ENCODE peak calls at places on chromosomes 3 and 15, in ten cellular contexts. U is transverse colon, X is HL-60, E is GM12891, Y is stomach, S is GM23338, A is sigmoid colon, H is K562, P is endothelial cell of umbilical vein, L is upper lobe of left lung. Z is an unnamed sample.

GRCh38 chr15:66621491-66622467 is 56.0 kb upstream of the LCTL start:
- DNase-seq in A (no peak), X (no peak), P (no peak), L (no peak), H (peak), E (no peak), U (no peak), S (peak), Y (no peak), Z (no peak)

GRCh38 chr15:74306801-74307217 is 60.6 kb downstream of the CYP11A1 start:
- DNase-seq in Y (no peak), A (no peak), P (no peak), S (no peak), H (no peak), X (no peak), U (no peak), L (no peak), E (no peak), Z (no peak)

GRCh38 chr3:64533565-64534317 is 154.1 kb downstream of the ADAMTS9 start:
- DNase-seq in L (peak), U (peak), E (peak), H (peak), Y (peak), X (peak), A (peak), P (peak), S (peak), Z (peak)

GRCh38 chr3:136862611-136862951 is 573 bp downstream of the NCK1 start:
- DNase-seq in U (peak), L (peak), E (peak), S (peak), X (peak), Y (peak), H (peak), A (peak), P (peak), Z (peak)

GRCh38 chr3:183489455-183490210 is 61.2 kb upstream of the MCF2L2 start:
- DNase-seq in H (no peak), E (no peak), P (no peak), S (no peak), L (no peak), A (no peak), X (no peak), U (no peak), Y (no peak), Z (no peak)

GRCh38 chr3:11085078-11085840 is 69.0 kb upstream of the HRH1 start:
- DNase-seq in E (no peak), H (no peak), L (no peak), Y (no peak), X (no peak), S (no peak), P (no peak), A (no peak), U (no peak), Z (no peak)

GRCh38 chr3:134650431-134651346 is at the start of gene KY:
- DNase-seq in S (peak), X (peak), P (no peak), U (peak), L (peak), Y (peak), A (no peak), H (no peak), E (peak), Z (no peak)

GRCh38 chr3:47425383-47425778 is 44.6 kb downstream of the PTPN23 start:
- DNase-seq in Y (no peak), L (no peak), X (no peak), E (no peak), A (no peak), H (no peak), S (no peak), U (no peak), P (no peak), Z (no peak)

GRCh38 chr15:58171476-58172061 is 33.4 kb downstream of the AQP9 start:
- DNase-seq in H (no peak), S (no peak), U (no peak), L (no peak), P (no peak), A (no peak), E (no peak), Y (no peak), X (no peak), Z (no peak)

GRCh38 chr3:132404276-132404675 is 13.0 kb upstream of the DNAJC13 start:
- DNase-seq in S (no peak), U (no peak), P (peak), Y (no peak), H (no peak), A (no peak), L (no peak), X (no peak), E (no peak), Z (no peak)

GRCh38 chr3:157767602-157768001 is 264.4 kb upstream of the VEPH1 start:
- DNase-seq in X (no peak), P (no peak), H (no peak), L (no peak), U (no peak), S (no peak), A (no peak), Y (no peak), E (no peak), Z (no peak)

GRCh38 chr3:123458255-123458654 is 9.4 kb upstream of the ADCY5 start:
- DNase-seq in E (no peak), L (no peak), Y (no peak), A (no peak), X (no peak), S (no peak), H (no peak), U (no peak), P (no peak), Z (no peak)

GRCh38 chr15:68371851-68372250 is 60.1 kb downstream of the ITGA11 start:
- DNase-seq in X (no peak), L (no peak), A (peak), H (no peak), P (no peak), E (no peak), S (no peak), Y (no peak), U (no peak), Z (no peak)

GRCh38 chr15:98896002-98896721 is 111.4 kb downstream of the PGPEP1L start:
- DNase-seq in Y (no peak), A (no peak), U (no peak), E (no peak), P (peak), S (no peak), X (no peak), H (no peak), L (no peak), Z (no peak)

GRCh38 chr15:94844533-94845390 is 613.4 kb downstream of the MCTP2 start:
- DNase-seq in L (peak), X (no peak), P (peak), S (peak), E (no peak), Y (peak), U (peak), H (peak), A (peak), Z (no peak)

GRCh38 chr15:61079529-61079928 is 149.6 kb downstream of the RORA start:
- DNase-seq in H (no peak), Y (no peak), U (no peak), E (no peak), L (no peak), A (no peak), P (no peak), S (no peak), X (no peak), Z (no peak)

GRCh38 chr3:2468816-2469215 is 370.1 kb downstream of the CNTN4 start:
- DNase-seq in P (no peak), E (no peak), X (no peak), A (no peak), H (no peak), S (no peak), L (no peak), U (no peak), Y (no peak), Z (no peak)

GRCh38 chr3:17741621-17742091 is 775 bp downstream of the TBC1D5 start:
- DNase-seq in A (no peak), L (peak), X (peak), E (no peak), S (no peak), P (no peak), U (no peak), H (no peak), Y (no peak), Z (no peak)

GRCh38 chr3:47392933-47393332 is 12.1 kb downstream of the PTPN23 start:
- DNase-seq in Y (no peak), S (no peak), L (no peak), P (no peak), U (no peak), H (no peak), A (no peak), E (no peak), X (no peak), Z (no peak)

GRCh38 chr3:177787279-177788041 is 590.2 kb upstream of the TBL1XR1 start:
- DNase-seq in U (no peak), L (no peak), X (no peak), S (no peak), H (no peak), A (no peak), P (no peak), E (no peak), Y (no peak), Z (no peak)

GRCh38 chr3:178583963-178584575 is 47.8 kb downstream of the KCNMB2 start:
- DNase-seq in X (no peak), E (no peak), P (no peak), S (no peak), L (no peak), Y (no peak), A (no peak), H (no peak), U (no peak), Z (no peak)

GRCh38 chr15:46815765-46816164 is 901.5 kb upstream of the SEMA6D start:
- DNase-seq in X (no peak), P (no peak), E (no peak), U (peak), A (no peak), H (no peak), Y (peak), L (no peak), S (no peak), Z (no peak)

DNA sequence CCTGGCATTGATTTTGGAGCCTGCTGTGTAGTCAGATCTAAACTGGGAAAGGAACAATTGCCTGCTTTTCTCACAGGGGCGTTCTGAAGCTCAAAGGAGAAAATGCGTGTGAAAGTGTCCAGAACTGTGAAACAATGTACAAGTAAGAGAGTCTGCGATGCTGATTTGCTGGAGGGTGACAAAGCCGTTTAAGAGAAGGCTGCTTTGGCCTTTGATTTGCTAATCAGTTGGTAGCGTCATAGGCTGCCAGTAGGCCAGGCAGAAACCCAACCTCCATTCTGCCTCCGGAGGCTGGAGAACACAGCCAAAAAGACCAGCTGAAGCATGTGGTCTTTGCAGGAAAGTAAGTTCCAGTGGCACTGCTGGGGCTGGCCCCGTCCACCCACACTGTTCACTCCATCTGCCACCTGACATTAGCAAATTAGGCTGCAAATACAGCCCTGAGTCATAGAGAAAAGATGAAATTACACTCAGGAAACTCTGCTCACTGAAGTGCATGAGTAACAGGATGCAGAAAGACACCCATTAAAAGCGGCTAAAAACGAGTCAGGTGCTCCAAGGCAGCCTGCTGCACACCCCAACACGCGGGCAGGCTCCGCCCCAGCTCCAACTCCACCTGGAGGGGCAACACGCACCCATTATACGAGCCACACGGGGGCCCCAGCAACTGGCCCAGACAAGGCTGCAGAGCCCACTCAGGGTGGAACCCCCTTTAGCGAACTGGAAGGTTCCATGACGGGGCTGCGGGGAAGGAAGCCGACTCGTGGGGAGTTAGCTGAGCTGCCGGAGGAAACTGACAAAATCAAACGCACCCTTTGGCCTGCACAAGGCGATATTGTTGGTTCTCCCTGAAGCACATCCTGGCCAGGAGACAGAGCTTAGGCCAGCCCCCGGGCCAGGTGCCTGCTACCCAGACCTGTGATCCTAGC is 31.6 kb downstream of the ZDHHC19 start:
- DNase-seq in A (no peak), X (no peak), E (peak), H (peak), U (peak), Y (no peak), L (no peak), P (peak), S (peak), Z (peak)
- TF ChIP-seq POLR2AphosphoS5 in A (no peak), X (no peak), E (peak), H (no peak), U (peak), Y (no peak), L (no peak), P (no peak), S (peak), Z (no peak)

DNA sequence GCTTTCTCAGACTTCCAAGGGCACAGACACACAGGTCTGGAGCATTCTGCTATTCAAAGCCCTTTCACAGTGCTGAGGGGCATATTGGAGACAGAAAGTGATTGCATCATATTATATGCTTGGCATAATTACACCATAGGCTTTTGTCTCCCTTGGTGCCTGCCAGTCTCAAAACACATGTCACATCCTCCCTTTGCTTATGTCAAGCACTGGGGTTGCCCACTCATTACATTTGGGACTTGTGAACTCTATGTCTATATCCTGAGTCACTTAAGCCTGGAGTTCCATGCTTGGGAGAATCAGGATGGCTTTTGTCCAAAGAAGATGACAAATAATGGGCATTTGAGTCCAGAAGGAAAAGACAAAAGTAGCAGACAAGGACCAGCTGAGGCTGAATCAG is 12.3 kb upstream of the PDZRN3 start:
- DNase-seq in E (no peak), U (no peak), X (no peak), A (no peak), L (no peak), P (no peak), Y (no peak), H (no peak), S (no peak), Z (no peak)
- TF ChIP-seq POLR2AphosphoS5 in E (no peak), U (no peak), X (no peak), A (no peak), L (no peak), P (no peak), Y (no peak), H (no peak), S (no peak), Z (no peak)

DNA sequence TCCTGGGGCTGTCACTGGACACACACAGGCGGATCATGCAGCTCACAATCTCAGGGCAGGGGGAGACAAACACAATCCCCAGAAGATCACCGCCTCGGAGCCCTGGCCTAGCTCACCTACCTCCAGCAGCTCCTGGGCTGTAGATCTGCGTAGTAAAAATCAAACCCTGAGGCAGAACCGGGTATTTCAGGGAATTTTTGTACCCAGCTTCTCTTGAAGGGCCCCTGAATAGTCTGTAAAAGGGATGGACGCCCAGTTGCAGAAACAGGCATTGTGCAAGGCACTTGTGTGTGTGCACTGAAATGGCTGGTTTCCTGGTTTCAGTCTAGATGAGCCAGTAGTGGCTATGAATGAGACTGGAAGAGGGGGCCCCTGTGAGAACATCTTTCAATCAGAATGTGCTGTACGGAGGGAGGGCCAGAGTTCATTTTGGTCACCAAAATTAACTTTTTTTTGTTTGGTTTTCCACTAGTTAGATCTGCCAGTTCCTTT is 54.9 kb upstream of the RPL32 start:
- DNase-seq in E (no peak), H (peak), S (no peak), Y (no peak), P (no peak), L (no peak), U (no peak), A (no peak), X (no peak), Z (no peak)
- TF ChIP-seq POLR2AphosphoS5 in E (no peak), H (no peak), S (no peak), Y (no peak), P (no peak), L (no peak), U (no peak), A (no peak), X (no peak), Z (no peak)

GRCh38 chr3:7146529-7146928 is 285.6 kb downstream of the GRM7 start:
- DNase-seq in E (no peak), P (no peak), L (no peak), U (no peak), A (no peak), S (no peak), H (no peak), X (no peak), Y (no peak), Z (no peak)
- TF ChIP-seq POLR2AphosphoS5 in E (no peak), P (no peak), L (no peak), U (no peak), A (no peak), S (no peak), H (no peak), X (no peak), Y (no peak), Z (no peak)

DNA sequence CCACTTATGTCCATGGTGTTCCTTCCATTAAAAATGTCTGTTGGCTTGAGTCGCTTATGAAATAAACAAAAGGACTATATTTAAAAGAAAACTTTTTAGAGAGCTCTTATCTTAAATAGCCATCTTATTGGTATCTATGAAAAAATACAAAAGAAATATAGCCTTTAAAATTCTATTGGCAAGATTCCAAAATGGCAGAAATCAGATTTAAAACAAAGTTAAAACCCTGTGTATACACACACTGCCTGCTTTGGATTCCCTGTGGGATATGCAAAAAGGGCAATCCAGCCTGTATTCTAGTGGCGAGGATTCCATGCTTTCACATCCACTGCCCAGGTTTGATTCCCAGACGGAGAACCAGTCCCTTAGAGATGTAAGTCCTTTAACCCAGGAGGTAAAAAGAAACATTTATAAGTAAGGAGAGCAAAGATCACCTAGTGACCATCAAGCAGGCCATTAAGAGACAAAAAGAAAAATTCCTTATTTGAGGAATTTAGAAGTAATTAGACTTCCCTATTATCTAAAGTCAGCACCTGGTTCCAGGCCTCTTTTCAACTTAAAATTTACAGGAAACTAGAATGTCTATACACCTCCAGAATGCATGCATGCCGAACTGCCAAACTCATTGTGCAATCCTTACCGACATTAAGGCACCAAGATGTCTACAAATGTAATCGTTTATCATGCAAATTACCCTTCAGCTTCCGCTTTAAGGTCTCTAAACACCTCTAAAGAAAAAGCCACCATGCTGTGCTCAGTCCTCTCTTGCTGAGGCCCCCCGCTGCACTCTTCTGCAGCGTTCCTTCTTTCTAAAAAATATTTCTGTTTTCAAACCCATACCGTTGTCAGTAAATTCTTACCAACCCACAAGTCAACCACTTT is 69.6 kb upstream of the STRIT1 start:
- DNase-seq in P (no peak), L (no peak), Y (no peak), A (no peak), E (no peak), X (no peak), H (no peak), S (peak), U (no peak), Z (no peak)
- TF ChIP-seq POLR2AphosphoS5 in P (no peak), L (no peak), Y (no peak), A (no peak), E (no peak), X (no peak), H (no peak), S (peak), U (no peak), Z (no peak)

DNA sequence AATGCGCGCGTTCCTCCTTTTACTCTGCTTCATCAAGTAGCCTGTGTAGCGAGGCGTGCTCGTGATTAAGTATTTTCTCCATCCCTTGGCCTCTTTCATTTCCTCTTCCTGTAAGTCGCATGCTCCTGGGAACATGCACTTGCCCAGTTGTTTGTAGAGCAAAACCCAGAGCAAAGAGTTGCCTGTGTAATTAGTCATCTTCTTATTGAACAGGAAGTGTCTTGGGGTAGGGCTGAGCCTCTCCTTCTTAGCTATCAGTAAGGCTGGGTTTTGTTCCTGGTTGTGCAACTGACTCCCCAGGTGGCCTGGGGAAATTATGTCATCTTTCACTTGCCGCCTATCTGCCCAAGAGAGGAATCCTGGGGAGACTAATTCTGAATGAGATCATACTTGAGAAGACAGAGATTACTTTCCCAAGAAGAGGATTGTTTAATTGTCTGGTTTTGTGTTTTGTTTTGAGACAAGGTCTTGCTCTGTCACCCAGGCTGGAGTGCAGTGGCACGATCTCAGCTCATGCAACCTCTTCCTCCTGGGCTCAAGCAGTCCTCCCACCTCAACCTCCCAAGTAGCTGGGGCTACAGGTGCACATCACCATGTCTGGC is 14.9 kb downstream of the LIPH start:
- DNase-seq in P (peak), A (peak), U (peak), Y (peak), E (peak), H (peak), X (peak), S (peak), L (peak), Z (peak)
- TF ChIP-seq POLR2AphosphoS5 in P (no peak), A (no peak), U (peak), Y (no peak), E (no peak), H (peak), X (peak), S (no peak), L (peak), Z (no peak)

GRCh38 chr3:195421410-195421809 is 21.4 kb downstream of the ACAP2 start:
- DNase-seq in H (no peak), S (no peak), E (no peak), A (no peak), U (no peak), Y (no peak), X (no peak), P (no peak), L (no peak), Z (no peak)
- TF ChIP-seq POLR2AphosphoS5 in H (no peak), S (no peak), E (no peak), A (no peak), U (no peak), Y (no peak), X (no peak), P (no peak), L (no peak), Z (no peak)

Z was measured in GM12892.